ENCODE peak calls at places on chromosomes 7 and 10, in seven cellular contexts. J is HCT116, Z is K562, D is HepG2, S is GM12878, Y is SK-N-SH, U is H1. L is an unnamed sample. For H3K4me1 and H3K36me3, the result is how much of the 10 kb centered on the place peaks cover.

GRCh38 chr10:131173484-131174210 is 137.9 kb downstream of the TCERG1L start:
- DNase-seq in J (no peak), Z (no peak), D (no peak), S (no peak), Y (no peak), U (no peak), L (no peak)

GRCh38 chr7:604038-604883 is 84.6 kb upstream of the PDGFA start:
- DNase-seq in J (no peak), Z (peak), D (no peak), S (peak), Y (no peak), U (no peak), L (no peak)

GRCh38 chr10:10564081-10564480 is 453.6 kb upstream of the CELF2 start:
- DNase-seq in J (no peak), Z (no peak), D (no peak), S (no peak), Y (no peak), U (no peak), L (no peak)

GRCh38 chr7:94298943-94299342 is 95.8 kb upstream of the COL1A2 start:
- DNase-seq in J (no peak), Z (no peak), D (no peak), S (no peak), Y (no peak), U (no peak), L (no peak)

GRCh38 chr7:135930565-135931423 is 46.4 kb downstream of the MTPN start:
- DNase-seq in J (no peak), Z (no peak), D (no peak), S (no peak), Y (peak), U (no peak), L (no peak)

GRCh38 chr7:93715234-93715633 is 140.7 kb upstream of the CALCR start:
- DNase-seq in J (peak), Z (peak), D (peak), S (no peak), Y (peak), U (peak), L (peak)

GRCh38 chr10:110405401-110405800 is 92.3 kb upstream of the DUSP5 start:
- DNase-seq in J (no peak), Z (no peak), D (no peak), S (no peak), Y (no peak), U (no peak), L (no peak)

GRCh38 chr10:97683556-97684357 is 3.3 kb downstream of the AVPI1 start:
- DNase-seq in J (no peak), Z (no peak), D (no peak), S (no peak), Y (peak), U (no peak), L (no peak)

GRCh38 chr10:51918451-51918850 is 219.1 kb upstream of the CSTF2T start:
- DNase-seq in J (no peak), Z (no peak), D (no peak), S (no peak), Y (no peak), U (no peak), L (no peak)

GRCh38 chr7:78635394-78635793 is 818.1 kb downstream of the MAGI2 start:
- DNase-seq in J (no peak), Z (no peak), D (no peak), S (no peak), Y (no peak), U (no peak), L (no peak)

GRCh38 chr10:1886039-1886438 is 148.7 kb upstream of the ADARB2 start:
- DNase-seq in J (no peak), Z (no peak), D (no peak), S (no peak), Y (no peak), U (no peak), L (no peak)

GRCh38 chr7:98211676-98212531 is 665 bp downstream of the BHLHA15 start:
- DNase-seq in J (no peak), Z (peak), D (peak), S (no peak), Y (peak), U (no peak), L (no peak)

GRCh38 chr10:118729200-118729599 is 25.6 kb downstream of the CACUL1 start:
- DNase-seq in J (no peak), Z (no peak), D (no peak), S (no peak), Y (no peak), U (no peak), L (no peak)

GRCh38 chr7:30845426-30846135 is 66.1 kb upstream of the AQP1 start:
- DNase-seq in J (no peak), Z (no peak), D (no peak), S (no peak), Y (no peak), U (no peak), L (no peak)

GRCh38 chr10:82874671-82875070 is 999.7 kb downstream of the NRG3 start:
- DNase-seq in J (no peak), Z (no peak), D (no peak), S (no peak), Y (no peak), U (no peak), L (no peak)

DNA sequence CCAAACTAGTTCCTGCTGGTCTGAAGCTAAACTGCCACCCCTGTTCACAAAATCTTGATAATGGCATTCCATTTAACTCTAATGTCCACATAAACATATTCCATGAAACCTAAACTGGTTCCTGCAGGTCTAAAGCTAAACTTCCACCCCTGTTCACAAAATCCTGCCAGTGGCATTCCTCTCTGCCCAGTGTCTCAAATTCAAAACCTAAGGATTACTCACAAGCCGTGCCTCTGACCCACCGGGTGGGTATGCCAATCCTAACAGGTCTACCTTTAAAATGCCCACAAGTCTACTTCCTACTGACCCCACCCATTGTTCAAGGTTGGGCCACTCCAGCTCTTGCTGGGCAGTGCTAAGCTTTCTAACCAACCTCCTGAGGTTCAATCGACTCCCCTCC is 87.9 kb downstream of the TNS3 start:
- DNase-seq in J (no peak), Z (no peak), D (no peak), S (no peak), Y (no peak), U (no peak), L (no peak)
- H3K4me1 ChIP-seq in J (under half), Z (under half), D (half or more), S (under half), Y (half or more), U (under half), L (half or more)

GRCh38 chr10:69367469-69367868 is 49.2 kb downstream of the TACR2 start:
- DNase-seq in J (no peak), Z (no peak), D (no peak), S (no peak), Y (no peak), U (no peak), L (no peak)

GRCh38 chr10:69361303-69361614 is 55.5 kb downstream of the TACR2 start:
- DNase-seq in J (no peak), Z (no peak), D (no peak), S (no peak), Y (no peak), U (no peak), L (no peak)

GRCh38 chr10:69362471-69362954 is 54.2 kb downstream of the TACR2 start:
- DNase-seq in J (no peak), Z (no peak), D (no peak), S (no peak), Y (peak), U (no peak), L (no peak)

GRCh38 chr10:69363666-69364065 is 53.1 kb downstream of the TACR2 start:
- DNase-seq in J (no peak), Z (no peak), D (no peak), S (no peak), Y (no peak), U (no peak), L (no peak)

GRCh38 chr10:69364232-69364631 is 52.5 kb downstream of the TACR2 start:
- DNase-seq in J (no peak), Z (no peak), D (no peak), S (no peak), Y (no peak), U (no peak), L (no peak)
- H3K36me3 ChIP-seq in J (under half), Z (half or more), D (under half), S (under half), Y (under half), U (under half), L (under half)

DNA sequence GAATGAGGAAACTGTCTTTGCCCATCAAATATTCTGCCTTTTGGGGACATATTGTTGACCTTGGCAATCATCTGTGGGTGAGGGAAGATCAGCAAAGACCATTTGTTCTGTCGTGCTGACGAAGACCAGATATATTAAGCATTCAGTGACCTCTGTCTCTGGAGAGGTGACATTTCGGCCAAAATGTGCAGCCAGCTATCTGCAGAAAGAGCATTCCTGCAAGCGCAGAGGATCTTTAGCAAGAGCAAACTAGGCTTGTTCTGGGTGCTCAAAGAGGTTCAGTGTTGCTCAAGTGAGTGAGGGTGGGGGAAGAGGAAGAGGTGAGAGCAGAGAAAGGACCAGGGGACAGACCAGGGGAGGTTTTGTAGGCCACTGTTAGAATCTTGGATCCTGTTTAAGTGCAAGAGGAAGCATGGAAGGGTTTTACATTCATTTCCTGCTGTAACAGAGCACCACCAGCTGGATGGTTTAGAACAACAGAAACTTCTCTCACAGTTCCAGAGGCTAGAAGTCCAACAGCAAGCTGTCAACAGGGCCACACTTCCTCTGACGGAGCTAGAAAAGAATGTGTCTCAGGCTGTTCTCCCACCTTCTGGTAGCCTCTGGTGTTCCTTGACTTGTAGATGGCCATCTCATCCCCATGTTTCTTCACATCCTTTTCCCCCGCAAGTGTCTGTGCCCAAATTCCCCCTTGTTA is 11.2 kb downstream of the C10orf120 start:
- DNase-seq in J (no peak), Z (no peak), D (no peak), S (no peak), Y (no peak), U (no peak), L (no peak)
- TF ChIP-seq SIN3A in J (no peak), Z (no peak), D (no peak), S (no peak), Y (no peak), U (no peak), L (no peak)

GRCh38 chr10:3729397-3729796 is 55.6 kb downstream of the KLF6 start:
- DNase-seq in J (no peak), Z (no peak), D (no peak), S (no peak), Y (no peak), U (no peak), L (no peak)

GRCh38 chr10:3735175-3735574 is 49.8 kb downstream of the KLF6 start:
- DNase-seq in J (no peak), Z (no peak), D (peak), S (no peak), Y (peak), U (no peak), L (no peak)

GRCh38 chr10:3737811-3738311 is 47.1 kb downstream of the KLF6 start:
- DNase-seq in J (no peak), Z (no peak), D (no peak), S (no peak), Y (no peak), U (no peak), L (no peak)

GRCh38 chr10:3738855-3739350 is 46.1 kb downstream of the KLF6 start:
- DNase-seq in J (no peak), Z (no peak), D (no peak), S (no peak), Y (no peak), U (no peak), L (no peak)

DNA sequence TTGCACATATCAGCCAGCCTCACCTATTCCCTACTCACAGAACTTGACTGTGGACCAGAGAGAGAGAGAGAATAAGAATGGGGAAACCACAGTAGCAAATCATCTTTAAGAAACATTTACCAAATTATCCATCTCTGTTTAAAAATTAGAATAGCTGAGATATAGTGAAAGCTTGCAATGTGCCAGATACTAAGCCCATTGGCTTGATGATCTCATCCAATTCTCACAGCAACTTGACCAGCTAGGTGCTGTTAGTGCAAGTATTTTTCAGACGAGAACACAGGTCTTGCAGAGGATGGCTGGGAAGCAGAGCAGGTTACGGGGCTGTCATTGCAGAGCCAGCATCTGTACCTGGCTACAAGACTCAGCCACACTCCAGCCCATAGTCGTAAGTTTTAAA is 50.9 kb downstream of the KLF6 start:
- DNase-seq in J (no peak), Z (no peak), D (no peak), S (no peak), Y (no peak), U (no peak), L (no peak)
- H3K4me1 ChIP-seq in J (under half), Z (under half), D (under half), S (under half), Y (under half), U (under half), L (under half)

DNA sequence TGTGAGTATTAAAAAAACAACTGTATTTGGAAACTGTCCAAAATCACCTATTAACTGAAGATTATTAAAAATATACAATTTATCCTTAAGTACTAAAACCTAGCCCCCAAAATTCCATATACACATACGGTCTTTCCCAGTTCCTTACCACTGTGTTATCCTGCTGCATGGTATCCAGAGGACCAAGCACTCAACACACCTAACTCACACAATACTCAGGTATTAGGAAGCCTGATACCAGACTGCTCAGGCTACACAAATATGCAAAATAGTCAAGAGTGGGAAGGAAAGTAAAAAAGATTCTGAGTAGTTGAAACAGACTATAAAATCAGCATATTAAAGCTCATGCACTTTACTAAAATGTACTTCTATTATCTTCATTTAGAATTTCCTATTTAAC is 67.2 kb downstream of the EPC1 start:
- DNase-seq in J (no peak), Z (no peak), D (no peak), S (no peak), Y (no peak), U (no peak), L (no peak)
- H3K36me3 ChIP-seq in J (under half), Z (under half), D (under half), S (under half), Y (under half), U (under half), L (under half)

DNA sequence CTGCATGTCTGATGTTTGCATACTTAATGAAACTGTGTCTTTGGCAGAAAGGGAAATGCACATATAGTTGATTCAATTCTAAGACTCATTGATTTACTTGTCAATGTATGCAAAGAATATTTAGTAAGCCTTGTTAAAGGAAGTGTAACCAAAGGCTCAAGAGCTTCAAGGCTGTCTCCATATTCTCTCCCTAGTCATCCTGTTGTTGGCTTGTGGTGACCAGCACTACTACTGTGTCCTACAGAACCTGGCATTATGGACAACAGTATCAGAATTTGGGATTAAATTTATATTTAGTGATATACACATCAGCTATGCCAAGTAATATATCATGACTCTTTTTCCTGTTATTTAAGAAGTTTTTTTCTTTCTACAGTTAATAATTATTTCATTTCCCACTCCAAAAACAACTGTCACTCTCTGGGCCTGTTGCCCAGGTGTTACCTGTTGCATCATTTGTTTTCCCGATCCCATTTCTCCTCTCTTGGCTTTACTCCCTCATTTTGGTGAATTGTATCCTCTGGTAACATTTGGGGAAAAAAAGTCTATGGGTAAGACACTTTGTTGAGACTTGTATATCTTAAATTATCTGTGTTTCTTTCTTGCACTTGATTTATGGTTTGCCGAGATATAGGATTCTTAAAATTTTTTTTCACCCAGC is 226.5 kb upstream of the BMPER start:
- DNase-seq in J (no peak), Z (no peak), D (no peak), S (no peak), Y (no peak), U (no peak), L (no peak)
- TF ChIP-seq SIN3A in J (no peak), Z (no peak), D (no peak), S (no peak), Y (no peak), U (no peak), L (no peak)

GRCh38 chr7:123204206-123204835 is 4.6 kb upstream of the SLC13A1 start:
- DNase-seq in J (no peak), Z (no peak), D (no peak), S (no peak), Y (no peak), U (no peak), L (no peak)

GRCh38 chr7:123198111-123198510 is 1.7 kb downstream of the SLC13A1 start:
- DNase-seq in J (no peak), Z (no peak), D (no peak), S (no peak), Y (no peak), U (no peak), L (no peak)

GRCh38 chr7:123201901-123202300 is 2.1 kb upstream of the SLC13A1 start:
- DNase-seq in J (no peak), Z (no peak), D (no peak), S (no peak), Y (no peak), U (no peak), L (no peak)

GRCh38 chr7:123199869-123200268 is at the start of gene SLC13A1:
- DNase-seq in J (no peak), Z (no peak), D (no peak), S (no peak), Y (no peak), U (no peak), L (no peak)

GRCh38 chr7:123198668-123199652 is 809 bp downstream of the SLC13A1 start:
- DNase-seq in J (no peak), Z (no peak), D (no peak), S (no peak), Y (no peak), U (no peak), L (no peak)
- H3K4me1 ChIP-seq in J (under half), Z (under half), D (under half), S (under half), Y (under half), U (under half), L (under half)

GRCh38 chr10:71828702-71829101 is 22.3 kb downstream of the PSAP start:
- DNase-seq in J (no peak), Z (no peak), D (no peak), S (no peak), Y (no peak), U (no peak), L (no peak)

GRCh38 chr10:71831646-71832552 is 19.2 kb downstream of the PSAP start:
- DNase-seq in J (no peak), Z (no peak), D (no peak), S (no peak), Y (no peak), U (no peak), L (no peak)

GRCh38 chr10:71827828-71828227 is 23.2 kb downstream of the PSAP start:
- DNase-seq in J (no peak), Z (no peak), D (no peak), S (no peak), Y (no peak), U (no peak), L (no peak)

GRCh38 chr10:71830726-71831125 is 20.3 kb downstream of the PSAP start:
- DNase-seq in J (no peak), Z (no peak), D (no peak), S (no peak), Y (no peak), U (no peak), L (no peak)

DNA sequence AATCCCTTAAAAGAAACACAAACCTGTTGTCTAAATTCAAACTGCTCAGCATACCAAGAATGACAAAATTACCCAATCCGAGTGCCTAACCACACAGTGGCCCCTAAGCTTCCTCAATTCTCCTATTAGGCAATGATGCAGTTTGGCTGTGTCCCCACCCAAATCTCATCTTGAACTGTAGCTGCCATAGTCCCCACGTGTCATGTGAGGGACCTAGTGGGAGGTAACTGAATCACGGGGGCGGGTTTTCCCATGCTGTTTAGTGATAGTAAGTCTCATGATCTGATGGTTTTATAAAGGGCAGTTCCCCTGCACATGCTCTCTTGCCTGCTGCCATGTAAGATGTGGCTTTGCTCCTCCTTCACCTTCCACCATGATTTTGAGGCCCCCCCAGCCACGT is 21.9 kb downstream of the PSAP start:
- DNase-seq in J (no peak), Z (no peak), D (no peak), S (no peak), Y (no peak), U (no peak), L (no peak)
- H3K36me3 ChIP-seq in J (under half), Z (half or more), D (half or more), S (under half), Y (half or more), U (half or more), L (half or more)

GRCh38 chr7:101179117-101179779 is 845 bp downstream of the NAT16 start:
- DNase-seq in J (no peak), Z (no peak), D (no peak), S (no peak), Y (peak), U (no peak), L (no peak)
- TF ChIP-seq SIN3A in J (no peak), Z (no peak), D (no peak), S (no peak), Y (no peak), U (no peak), L (no peak)

L was measured in Panc1.